ENCODE peak calls at places on chromosomes 7 and 10, in eight cellular contexts. E is heart left ventricle; V is PC-3; T is HCT116; C is aorta; K is HepG2; Q is upper lobe of right lung; X is naive thymus-derived CD4-positive, alpha-beta T cell. S is an unnamed sample.

GRCh38 chr7:157136372-157136771 is 2.4 kb upstream of the UBE3C start:
- ATAC-seq in C (no peak), X (no peak), T (no peak), Q (no peak), V (peak), E (no peak), K (no peak), S (no peak)

GRCh38 chr7:33646992-33647391 is 258.3 kb upstream of the BMPER start:
- ATAC-seq in C (no peak), X (no peak), V (no peak), E (no peak), Q (no peak), T (no peak), K (no peak), S (no peak)

GRCh38 chr10:6649107-6649720 is 69.1 kb upstream of the PRKCQ start:
- ATAC-seq in K (no peak), T (no peak), V (no peak), E (no peak), X (no peak), Q (no peak), C (no peak), S (no peak)

GRCh38 chr10:132007681-132008080 is 26.0 kb upstream of the BNIP3 start:
- ATAC-seq in K (no peak), Q (no peak), X (no peak), E (no peak), T (no peak), V (no peak), C (no peak), S (no peak)

GRCh38 chr7:142308326-142308725 is 50.5 kb upstream of the PRSS58 start:
- ATAC-seq in K (no peak), C (peak), E (no peak), X (peak), V (no peak), T (no peak), Q (peak), S (no peak)

GRCh38 chr10:70169661-70170364 is 501 bp downstream of the SAR1A start:
- ATAC-seq in V (peak), T (peak), E (peak), K (peak), C (peak), Q (peak), X (peak), S (peak)

GRCh38 chr7:28328822-28329615 is 83.3 kb upstream of the CREB5 start:
- ATAC-seq in X (peak), T (no peak), E (no peak), V (no peak), Q (no peak), C (no peak), K (no peak), S (no peak)

GRCh38 chr7:123666492-123666891 is 10.8 kb downstream of the LMOD2 start:
- ATAC-seq in T (no peak), V (peak), K (no peak), X (no peak), E (peak), C (no peak), Q (no peak), S (no peak)

GRCh38 chr7:42902361-42902760 is 9.5 kb downstream of the C7orf25 start:
- ATAC-seq in C (no peak), T (no peak), X (no peak), K (no peak), Q (no peak), E (no peak), V (no peak), S (no peak)

GRCh38 chr7:71385362-71385761 is 253.4 kb downstream of the GALNT17 start:
- ATAC-seq in T (no peak), C (no peak), Q (no peak), V (no peak), X (no peak), K (no peak), E (no peak), S (no peak)

DNA sequence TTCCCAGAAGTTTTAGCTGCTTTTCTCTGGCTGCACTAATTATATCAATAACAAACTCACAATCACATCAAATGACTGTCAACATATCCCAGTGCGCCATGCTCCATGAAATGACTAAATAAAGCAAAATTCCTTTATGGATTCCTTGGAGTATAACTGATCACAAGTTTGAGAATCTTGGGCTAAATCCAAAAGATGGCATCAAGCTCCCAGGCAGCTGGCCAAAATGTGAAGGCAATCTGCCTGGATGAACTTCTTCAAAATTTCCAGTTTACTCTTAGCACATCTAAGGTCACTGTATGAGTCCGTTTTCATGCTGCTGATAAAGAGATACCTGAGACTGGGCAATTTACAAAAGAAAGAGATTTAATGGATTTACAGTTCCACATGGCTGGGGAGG is 210.9 kb downstream of the CCSER2 start:
- ATAC-seq in V (no peak), Q (no peak), T (no peak), C (no peak), E (no peak), X (no peak), K (no peak), S (no peak)
- H3K27ac ChIP-seq in V (no peak), Q (no peak), T (no peak), C (no peak), E (no peak), X (no peak), K (no peak), S (no peak)

GRCh38 chr7:25318077-25318476 is 89.8 kb upstream of the NPVF start:
- ATAC-seq in K (no peak), T (no peak), C (no peak), X (no peak), V (no peak), E (no peak), Q (no peak), S (no peak)
- H3K27ac ChIP-seq in K (no peak), T (no peak), C (no peak), X (no peak), V (no peak), E (no peak), Q (no peak), S (no peak)

GRCh38 chr10:77756319-77757232 is 119.0 kb upstream of the KCNMA1 start:
- ATAC-seq in T (peak), C (no peak), X (no peak), Q (peak), K (peak), V (peak), E (peak), S (peak)
- H3K27ac ChIP-seq in T (no peak), C (no peak), X (no peak), Q (no peak), K (no peak), V (no peak), E (no peak), S (no peak)

DNA sequence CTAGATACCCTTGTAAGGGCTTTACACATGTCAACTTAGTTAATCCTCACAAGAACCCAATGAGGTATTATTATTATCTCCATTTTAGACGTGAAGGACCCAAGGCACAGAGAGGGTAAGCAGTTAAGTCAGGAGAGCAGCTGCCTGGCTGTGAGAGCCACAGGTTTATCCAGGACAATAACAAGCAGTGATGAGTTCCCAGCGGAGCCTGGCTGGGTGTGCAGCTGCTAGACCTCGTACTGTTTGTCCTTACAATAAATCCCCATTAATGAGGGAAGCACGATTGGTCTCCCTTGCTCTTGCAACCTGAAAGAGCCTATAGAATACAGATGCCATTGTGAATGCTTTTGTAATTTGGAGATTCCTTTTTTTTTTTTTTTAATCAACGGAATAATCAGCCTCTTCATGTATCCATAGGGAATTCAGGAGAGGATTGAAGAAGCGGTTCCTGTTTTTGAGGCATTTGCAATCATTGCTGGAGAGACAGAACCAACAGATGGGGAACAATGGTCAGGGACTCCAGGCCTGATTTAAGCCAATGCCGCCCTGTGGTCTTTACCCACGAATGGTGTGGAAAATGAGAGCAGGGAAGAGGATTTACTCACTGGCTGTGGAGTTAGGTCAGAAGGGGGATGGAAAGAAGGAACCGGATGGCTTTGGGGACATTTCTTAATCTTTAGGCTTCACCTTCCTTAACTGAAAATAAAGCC is 12.3 kb upstream of the ASB4 start:
- ATAC-seq in T (no peak), C (no peak), Q (no peak), V (no peak), K (no peak), X (no peak), E (no peak), S (no peak)
- H3K27ac ChIP-seq in T (no peak), C (no peak), Q (no peak), V (no peak), K (no peak), X (no peak), E (no peak), S (no peak)

DNA sequence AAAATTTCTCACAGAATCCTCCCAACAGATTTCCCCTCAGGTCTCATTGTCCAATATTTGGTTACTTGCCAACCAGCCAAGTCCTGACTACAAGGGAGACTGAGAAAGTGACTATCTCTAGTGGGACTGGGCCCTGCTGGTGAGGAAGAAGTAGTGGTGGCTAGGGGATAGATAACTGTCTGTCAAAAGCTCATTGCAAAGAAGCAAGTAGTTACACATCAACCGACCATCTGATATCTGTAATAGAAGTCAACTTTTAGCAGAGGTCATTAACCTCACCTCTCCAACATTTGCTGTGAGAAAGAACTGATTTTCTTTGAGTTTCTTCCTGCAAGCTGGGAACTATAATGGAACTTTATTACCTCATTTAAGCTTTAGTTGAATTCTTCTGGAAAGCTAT is 15.2 kb downstream of the STAMBPL1 start:
- ATAC-seq in X (no peak), T (no peak), Q (no peak), K (peak), V (no peak), C (no peak), E (no peak), S (no peak)
- H3K27ac ChIP-seq in X (no peak), T (no peak), Q (no peak), K (no peak), V (no peak), C (no peak), E (no peak), S (no peak)

DNA sequence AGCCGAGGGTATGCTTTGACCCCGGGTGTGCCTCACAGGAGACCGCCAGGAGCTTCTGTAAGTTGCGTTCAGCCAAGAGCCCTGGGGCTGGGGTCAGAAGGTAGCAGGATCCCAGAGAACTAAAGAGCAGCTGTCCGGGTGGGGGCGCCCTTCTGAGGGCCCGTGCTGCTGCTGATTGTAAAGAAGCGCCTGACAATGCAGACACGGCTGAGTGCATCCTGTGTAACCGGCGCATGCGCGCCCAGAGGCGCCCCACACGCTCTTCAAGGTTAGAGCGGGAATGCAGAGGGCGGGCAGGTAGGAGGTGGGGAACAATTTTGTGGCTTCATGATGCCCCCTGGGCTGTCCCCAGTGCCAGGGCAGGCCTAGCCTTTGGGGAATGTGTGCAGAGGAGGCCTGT is 210.2 kb upstream of the CTBP2 start:
- ATAC-seq in V (no peak), T (peak), Q (no peak), K (no peak), E (no peak), X (no peak), C (peak), S (no peak)
- H3K27ac ChIP-seq in V (no peak), T (no peak), Q (no peak), K (no peak), E (no peak), X (no peak), C (no peak), S (no peak)

GRCh38 chr7:55100172-55100961 is 81.5 kb downstream of the EGFR start:
- ATAC-seq in V (no peak), K (no peak), E (peak), T (no peak), X (no peak), C (peak), Q (peak), S (peak)
- H3K27ac ChIP-seq in V (no peak), K (no peak), E (peak), T (no peak), X (no peak), C (peak), Q (peak), S (peak)

DNA sequence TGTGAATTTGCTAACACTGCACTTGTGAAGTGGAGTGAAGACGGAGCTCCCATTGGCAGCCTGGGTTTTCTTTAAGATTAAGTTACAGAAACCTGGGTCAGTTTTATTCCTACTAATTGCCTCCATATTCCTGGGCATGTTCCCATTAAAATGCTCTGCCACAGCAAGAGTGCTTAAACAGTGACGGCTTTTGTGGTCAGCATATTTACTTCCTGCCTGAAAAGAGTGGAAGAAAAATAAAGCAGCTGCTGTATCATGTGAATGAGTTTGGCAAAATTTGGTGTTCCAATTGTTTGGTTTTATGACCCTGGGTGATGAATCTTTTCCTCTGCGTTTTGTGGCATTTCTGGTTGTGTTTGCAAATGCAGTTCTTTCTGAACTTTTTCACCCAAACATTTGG is 96.9 kb upstream of the PLXDC2 start:
- ATAC-seq in V (no peak), X (no peak), Q (peak), E (peak), C (no peak), T (no peak), K (no peak), S (no peak)
- H3K27ac ChIP-seq in V (no peak), X (no peak), Q (peak), E (no peak), C (no peak), T (no peak), K (no peak), S (no peak)